ENCODE peak calls at places on chromosome 10, in six cellular contexts. Z is neural progenitor cell, B is stomach, E is AG04449, S is cardiac muscle cell, P is BE2C. N is an unnamed sample.

GRCh38 chr10:78937800-78938694 is 130.7 kb upstream of the ZMIZ1 start:
- DNase-seq in Z (no peak), B (no peak), E (no peak), S (peak), P (no peak), N (no peak)

GRCh38 chr10:13450078-13450477 is 78.7 kb downstream of the BEND7 start:
- DNase-seq in Z (no peak), B (no peak), E (peak), S (no peak), P (no peak), N (peak)

GRCh38 chr10:35011771-35012191 is 78.4 kb downstream of the CUL2 start:
- DNase-seq in Z (no peak), B (no peak), E (no peak), S (no peak), P (no peak), N (no peak)

GRCh38 chr10:124820121-124820520 is 18.5 kb downstream of the ABRAXAS2 start:
- DNase-seq in Z (no peak), B (no peak), E (no peak), S (no peak), P (no peak), N (no peak)

GRCh38 chr10:133391761-133392518 is 2.0 kb upstream of the MTG1 start:
- DNase-seq in Z (no peak), B (peak), E (no peak), S (no peak), P (no peak), N (no peak)

GRCh38 chr10:98446121-98446655 is 547 bp downstream of the HPS1 start:
- DNase-seq in Z (peak), B (peak), E (no peak), S (peak), P (no peak), N (peak)

GRCh38 chr10:72953687-72954086 is 919 bp downstream of the PLA2G12B start:
- DNase-seq in Z (peak), B (no peak), E (no peak), S (peak), P (no peak), N (no peak)

GRCh38 chr10:4023997-4024396 is 239.0 kb upstream of the KLF6 start:
- DNase-seq in Z (no peak), B (no peak), E (no peak), S (no peak), P (no peak), N (no peak)

GRCh38 chr10:47029181-47029971 is 118.1 kb downstream of the PTPN20 start:
- DNase-seq in Z (no peak), B (peak), E (no peak), S (no peak), P (peak), N (no peak)

GRCh38 chr10:30436200-30436599 is 2.2 kb downstream of the MAP3K8 start:
- DNase-seq in Z (peak), B (peak), E (no peak), S (peak), P (no peak), N (peak)

GRCh38 chr10:96285331-96285752 is 14.0 kb upstream of the BLNK start:
- DNase-seq in Z (peak), B (no peak), E (no peak), S (no peak), P (no peak), N (no peak)

GRCh38 chr10:4982764-4983226 is 19.6 kb downstream of the AKR1C1 start:
- DNase-seq in Z (no peak), B (peak), E (no peak), S (no peak), P (no peak), N (peak)

GRCh38 chr10:31679931-31680330 is 248.7 kb downstream of the ARHGAP12 start:
- DNase-seq in Z (no peak), B (no peak), E (no peak), S (no peak), P (no peak), N (peak)

GRCh38 chr10:77513783-77514331 is 123.8 kb downstream of the KCNMA1 start:
- DNase-seq in Z (peak), B (peak), E (peak), S (peak), P (peak), N (peak)

GRCh38 chr10:110912374-110912773 is 6.6 kb downstream of the BBIP1 start:
- DNase-seq in Z (no peak), B (no peak), E (peak), S (no peak), P (no peak), N (peak)

GRCh38 chr10:83253272-83253671 is 886.0 kb upstream of the GHITM start:
- DNase-seq in Z (no peak), B (no peak), E (no peak), S (no peak), P (no peak), N (no peak)

GRCh38 chr10:14040787-14041631 is 289.7 kb downstream of the FRMD4A start:
- DNase-seq in Z (no peak), B (no peak), E (no peak), S (no peak), P (no peak), N (peak)

GRCh38 chr10:122140941-122141623 is 130.0 kb upstream of the BTBD16 start:
- DNase-seq in Z (no peak), B (peak), E (peak), S (no peak), P (peak), N (peak)

GRCh38 chr10:88386878-88387773 is 196.0 kb downstream of the RNLS start:
- DNase-seq in Z (peak), B (no peak), E (no peak), S (peak), P (peak), N (peak)

GRCh38 chr10:70757856-70758255 is 27.3 kb downstream of the TBATA start:
- DNase-seq in Z (no peak), B (no peak), E (no peak), S (no peak), P (no peak), N (no peak)

GRCh38 chr10:75717126-75717916 is 285.9 kb downstream of the LRMDA start:
- DNase-seq in Z (no peak), B (no peak), E (no peak), S (no peak), P (no peak), N (peak)

GRCh38 chr10:32105782-32106382 is 49.7 kb upstream of the KIF5B start:
- DNase-seq in Z (no peak), B (no peak), E (no peak), S (no peak), P (no peak), N (no peak)

GRCh38 chr10:122551450-122551849 is 9.1 kb upstream of the DMBT1 start:
- DNase-seq in Z (no peak), B (no peak), E (no peak), S (peak), P (no peak), N (no peak)

GRCh38 chr10:659710-660141 is 29.7 kb downstream of the DIP2C start:
- DNase-seq in Z (no peak), B (no peak), E (peak), S (no peak), P (no peak), N (peak)

GRCh38 chr10:44618910-44619309 is 234.0 kb upstream of the CXCL12 start:
- DNase-seq in Z (no peak), B (no peak), E (no peak), S (no peak), P (no peak), N (no peak)

GRCh38 chr10:32253300-32253699 is 93.7 kb downstream of the EPC1 start:
- DNase-seq in Z (no peak), B (peak), E (no peak), S (no peak), P (no peak), N (no peak)

GRCh38 chr10:60679388-60679987 is 98.8 kb upstream of the CDK1 start:
- DNase-seq in Z (no peak), B (no peak), E (no peak), S (no peak), P (no peak), N (no peak)

GRCh38 chr10:12590682-12591642 is 241.6 kb downstream of the CAMK1D start:
- DNase-seq in Z (no peak), B (no peak), E (no peak), S (no peak), P (no peak), N (no peak)

GRCh38 chr10:79130846-79131245 is 62.1 kb downstream of the ZMIZ1 start:
- DNase-seq in Z (peak), B (no peak), E (no peak), S (no peak), P (no peak), N (peak)

GRCh38 chr10:14605231-14605925 is 169.3 kb downstream of the FAM107B start:
- DNase-seq in Z (peak), B (no peak), E (no peak), S (no peak), P (no peak), N (peak)

GRCh38 chr10:68957654-68958053 is 1.7 kb downstream of the DDX21 start:
- DNase-seq in Z (no peak), B (no peak), E (no peak), S (no peak), P (no peak), N (peak)

GRCh38 chr10:72263613-72264241 is 10.0 kb upstream of the DDIT4 start:
- DNase-seq in Z (no peak), B (peak), E (no peak), S (no peak), P (peak), N (no peak)

GRCh38 chr10:43727935-43728334 is 79.3 kb upstream of the ZNF32 start:
- DNase-seq in Z (no peak), B (no peak), E (no peak), S (no peak), P (no peak), N (no peak)

GRCh38 chr10:80690434-80690833 is 152.7 kb downstream of the SH2D4B start:
- DNase-seq in Z (no peak), B (no peak), E (no peak), S (no peak), P (no peak), N (no peak)

GRCh38 chr10:62742447-62743105 is 61.9 kb upstream of the ADO start:
- DNase-seq in Z (no peak), B (no peak), E (no peak), S (no peak), P (no peak), N (no peak)

GRCh38 chr10:15370741-15371701 is at the start of gene FAM171A1:
- DNase-seq in Z (peak), B (peak), E (no peak), S (peak), P (peak), N (peak)

GRCh38 chr10:63549810-63550209 is 28.6 kb downstream of the REEP3 start:
- DNase-seq in Z (no peak), B (no peak), E (no peak), S (no peak), P (no peak), N (no peak)

DNA sequence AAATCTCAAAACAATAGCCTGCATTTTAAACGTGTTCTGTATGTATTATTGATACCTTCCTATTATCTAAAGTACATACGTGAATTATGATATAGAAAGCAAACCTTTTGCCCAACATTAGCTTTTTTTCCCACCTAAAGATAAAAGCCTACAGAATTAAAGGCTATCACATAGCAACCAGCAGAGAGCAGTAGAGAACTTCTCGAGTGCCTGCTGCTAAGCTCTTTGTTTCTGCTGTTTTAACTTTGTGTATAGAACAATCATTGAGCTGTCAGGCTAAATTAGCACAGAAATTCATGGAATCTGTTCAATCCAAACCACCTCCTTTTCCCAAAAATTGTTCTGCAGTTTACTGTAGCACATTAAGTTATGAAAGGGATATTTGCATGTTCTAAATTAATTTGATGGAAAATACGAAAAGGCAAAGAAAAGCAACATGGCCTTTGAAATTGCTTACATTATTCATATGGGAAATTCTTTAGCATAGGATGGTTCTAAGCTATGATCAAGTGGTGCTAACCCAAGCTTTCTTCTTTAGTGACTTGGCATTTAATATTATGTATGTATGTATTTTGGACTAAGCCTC is 1288.5 kb downstream of the GATA3 start:
- DNase-seq in Z (peak), B (no peak), E (no peak), S (peak), P (no peak), N (peak)
- TF ChIP-seq CTCF in Z (peak), B (peak), E (peak), S (peak), P (peak), N (peak)

GRCh38 chr10:1737222-1738061 is at the start of gene ADARB2:
- DNase-seq in Z (peak), B (peak), E (no peak), S (peak), P (peak), N (no peak)
- H3K4me3 ChIP-seq in Z (peak), B (peak), E (no peak), S (peak), P (no peak), N (no peak)

GRCh38 chr10:113126506-113127192 is 176.6 kb downstream of the TCF7L2 start:
- DNase-seq in Z (peak), B (peak), E (no peak), S (peak), P (peak), N (peak)
- TF ChIP-seq CTCF in Z (peak), B (peak), E (peak), S (peak), P (peak), N (peak)

GRCh38 chr10:11515596-11516418 is 95.6 kb downstream of the USP6NL start:
- DNase-seq in Z (peak), B (peak), E (no peak), S (peak), P (peak), N (peak)

GRCh38 chr10:11513727-11514126 is 97.7 kb downstream of the USP6NL start:
- DNase-seq in Z (no peak), B (no peak), E (no peak), S (no peak), P (no peak), N (no peak)

GRCh38 chr10:11520892-11521291 is 90.6 kb downstream of the USP6NL start:
- DNase-seq in Z (no peak), B (no peak), E (no peak), S (no peak), P (no peak), N (no peak)

GRCh38 chr10:11516419-11516721 is 95.1 kb downstream of the USP6NL start:
- DNase-seq in Z (no peak), B (no peak), E (no peak), S (no peak), P (no peak), N (no peak)

GRCh38 chr10:11517150-11517549 is 94.3 kb downstream of the USP6NL start:
- DNase-seq in Z (no peak), B (no peak), E (no peak), S (no peak), P (no peak), N (no peak)
- H3K4me3 ChIP-seq in Z (no peak), B (no peak), E (no peak), S (no peak), P (no peak), N (no peak)

N was measured in AG10803.